ENCODE peak calls at places on chromosomes 6 and 20, in nine cellular contexts. One of them, this sample, is unnamed.

GRCh38 chr6:2940010-2940850 is 31.1 kb downstream of the SERPINB6 start:
- DNase-seq in K562: no peak
- DNase-seq in HepG2: peak; percentile 42
- DNase-seq in ovary: no peak
- DNase-seq in tibial nerve: no peak
- DNase-seq in esophagus squamous epithelium: no peak
- DNase-seq in stomach: peak; percentile 25
- DNase-seq in gastrocnemius medialis: no peak
- DNase-seq in uterus: no peak
- DNase-seq in this sample: no peak

GRCh38 chr6:40355532-40355931 is 231.6 kb downstream of the LRFN2 start:
- DNase-seq in uterus: no peak
- DNase-seq in HepG2: no peak
- DNase-seq in ovary: no peak
- DNase-seq in gastrocnemius medialis: no peak
- DNase-seq in K562: no peak
- DNase-seq in tibial nerve: no peak
- DNase-seq in stomach: no peak
- DNase-seq in esophagus squamous epithelium: no peak
- DNase-seq in this sample: peak; percentile 5

GRCh38 chr20:36093025-36093803 is 61.3 kb upstream of the EPB41L1 start:
- DNase-seq in stomach: peak; percentile 83
- DNase-seq in ovary: peak; percentile 72
- DNase-seq in esophagus squamous epithelium: peak; percentile 22
- DNase-seq in uterus: peak; percentile 29
- DNase-seq in gastrocnemius medialis: no peak
- DNase-seq in tibial nerve: peak; percentile 36
- DNase-seq in HepG2: no peak
- DNase-seq in K562: no peak
- DNase-seq in this sample: peak; percentile 83

GRCh38 chr6:151176941-151177760 is 62.6 kb upstream of the AKAP12 start:
- DNase-seq in HepG2: no peak
- DNase-seq in tibial nerve: no peak
- DNase-seq in ovary: no peak
- DNase-seq in uterus: no peak
- DNase-seq in gastrocnemius medialis: no peak
- DNase-seq in stomach: no peak
- DNase-seq in esophagus squamous epithelium: no peak
- DNase-seq in K562: no peak
- DNase-seq in this sample: no peak

GRCh38 chr6:122365775-122366403 is 33.6 kb upstream of the HSF2 start:
- DNase-seq in K562: peak; percentile 22
- DNase-seq in ovary: no peak
- DNase-seq in tibial nerve: no peak
- DNase-seq in gastrocnemius medialis: no peak
- DNase-seq in stomach: no peak
- DNase-seq in HepG2: peak; percentile 10
- DNase-seq in uterus: no peak
- DNase-seq in esophagus squamous epithelium: no peak
- DNase-seq in this sample: no peak

GRCh38 chr20:56788041-56788670 is 159.1 kb downstream of the TFAP2C start:
- DNase-seq in stomach: no peak
- DNase-seq in uterus: peak; percentile 73
- DNase-seq in HepG2: peak; percentile 94
- DNase-seq in ovary: no peak
- DNase-seq in esophagus squamous epithelium: no peak
- DNase-seq in K562: no peak
- DNase-seq in tibial nerve: no peak
- DNase-seq in gastrocnemius medialis: peak; percentile 23
- DNase-seq in this sample: no peak

GRCh38 chr20:47821481-47822100 is 36.3 kb upstream of the SULF2 start:
- DNase-seq in gastrocnemius medialis: no peak
- DNase-seq in stomach: no peak
- DNase-seq in esophagus squamous epithelium: no peak
- DNase-seq in tibial nerve: no peak
- DNase-seq in ovary: no peak
- DNase-seq in K562: no peak
- DNase-seq in uterus: no peak
- DNase-seq in HepG2: no peak
- DNase-seq in this sample: no peak

GRCh38 chr6:140784573-140784972 is 1348.2 kb upstream of the GJE1 start:
- DNase-seq in uterus: no peak
- DNase-seq in HepG2: no peak
- DNase-seq in ovary: no peak
- DNase-seq in tibial nerve: no peak
- DNase-seq in stomach: no peak
- DNase-seq in K562: no peak
- DNase-seq in esophagus squamous epithelium: no peak
- DNase-seq in gastrocnemius medialis: no peak
- DNase-seq in this sample: no peak

GRCh38 chr6:23180504-23181293 is 611.3 kb downstream of the HDGFL1 start:
- DNase-seq in tibial nerve: no peak
- DNase-seq in esophagus squamous epithelium: no peak
- DNase-seq in ovary: peak; percentile 59
- DNase-seq in K562: no peak
- DNase-seq in gastrocnemius medialis: no peak
- DNase-seq in HepG2: no peak
- DNase-seq in stomach: peak; percentile 53
- DNase-seq in uterus: peak; percentile 50
- DNase-seq in this sample: no peak

GRCh38 chr20:24751551-24751950 is 197.5 kb upstream of the CST7 start:
- DNase-seq in esophagus squamous epithelium: no peak
- DNase-seq in uterus: no peak
- DNase-seq in K562: no peak
- DNase-seq in HepG2: no peak
- DNase-seq in tibial nerve: no peak
- DNase-seq in stomach: no peak
- DNase-seq in gastrocnemius medialis: no peak
- DNase-seq in ovary: no peak
- DNase-seq in this sample: no peak

GRCh38 chr20:11153819-11154218 is 480.0 kb upstream of the JAG1 start:
- DNase-seq in K562: no peak
- DNase-seq in esophagus squamous epithelium: no peak
- DNase-seq in stomach: no peak
- DNase-seq in HepG2: no peak
- DNase-seq in uterus: no peak
- DNase-seq in ovary: no peak
- DNase-seq in tibial nerve: no peak
- DNase-seq in gastrocnemius medialis: no peak
- DNase-seq in this sample: no peak

GRCh38 chr6:26243742-26244141 is 121.3 kb upstream of the BTN3A2 start:
- DNase-seq in esophagus squamous epithelium: no peak
- DNase-seq in K562: no peak
- DNase-seq in ovary: no peak
- DNase-seq in HepG2: no peak
- DNase-seq in gastrocnemius medialis: no peak
- DNase-seq in uterus: no peak
- DNase-seq in stomach: no peak
- DNase-seq in tibial nerve: no peak
- DNase-seq in this sample: no peak

GRCh38 chr6:113361014-113361645 is 496.0 kb upstream of the MARCKS start:
- DNase-seq in stomach: no peak
- DNase-seq in gastrocnemius medialis: no peak
- DNase-seq in esophagus squamous epithelium: no peak
- DNase-seq in tibial nerve: no peak
- DNase-seq in K562: no peak
- DNase-seq in HepG2: peak; percentile 82
- DNase-seq in ovary: no peak
- DNase-seq in uterus: no peak
- DNase-seq in this sample: no peak

GRCh38 chr6:149961728-149962425 is 1.9 kb upstream of the ULBP1 start:
- DNase-seq in esophagus squamous epithelium: no peak
- DNase-seq in ovary: no peak
- DNase-seq in uterus: no peak
- DNase-seq in K562: no peak
- DNase-seq in HepG2: no peak
- DNase-seq in gastrocnemius medialis: no peak
- DNase-seq in tibial nerve: no peak
- DNase-seq in stomach: no peak
- DNase-seq in this sample: no peak

GRCh38 chr6:93194480-93194879 is 224.9 kb downstream of the EPHA7 start:
- DNase-seq in HepG2: no peak
- DNase-seq in tibial nerve: no peak
- DNase-seq in uterus: no peak
- DNase-seq in gastrocnemius medialis: no peak
- DNase-seq in esophagus squamous epithelium: no peak
- DNase-seq in K562: no peak
- DNase-seq in ovary: no peak
- DNase-seq in stomach: no peak
- DNase-seq in this sample: no peak

GRCh38 chr6:26268659-26269402 is 96.2 kb upstream of the BTN3A2 start:
- DNase-seq in tibial nerve: no peak
- DNase-seq in uterus: no peak
- DNase-seq in esophagus squamous epithelium: no peak
- DNase-seq in HepG2: peak; percentile 22
- DNase-seq in ovary: no peak
- DNase-seq in gastrocnemius medialis: no peak
- DNase-seq in K562: no peak
- DNase-seq in stomach: no peak
- DNase-seq in this sample: no peak

GRCh38 chr6:129102741-129103140 is 219.8 kb downstream of the LAMA2 start:
- DNase-seq in ovary: peak; percentile 39
- DNase-seq in stomach: no peak
- DNase-seq in HepG2: no peak
- DNase-seq in uterus: peak; percentile 66
- DNase-seq in gastrocnemius medialis: peak; percentile 21
- DNase-seq in K562: no peak
- DNase-seq in esophagus squamous epithelium: no peak
- DNase-seq in tibial nerve: no peak
- DNase-seq in this sample: no peak

GRCh38 chr6:129105793-129106192 is 222.9 kb downstream of the LAMA2 start:
- DNase-seq in tibial nerve: no peak
- DNase-seq in HepG2: no peak
- DNase-seq in stomach: no peak
- DNase-seq in uterus: no peak
- DNase-seq in esophagus squamous epithelium: no peak
- DNase-seq in gastrocnemius medialis: no peak
- DNase-seq in ovary: no peak
- DNase-seq in K562: no peak
- DNase-seq in this sample: no peak

GRCh38 chr6:129105035-129105434 is 222.1 kb downstream of the LAMA2 start:
- DNase-seq in ovary: no peak
- DNase-seq in HepG2: no peak
- DNase-seq in gastrocnemius medialis: no peak
- DNase-seq in K562: no peak
- DNase-seq in stomach: no peak
- DNase-seq in esophagus squamous epithelium: no peak
- DNase-seq in uterus: no peak
- DNase-seq in tibial nerve: no peak
- DNase-seq in this sample: no peak

GRCh38 chr6:129104131-129104530 is 221.2 kb downstream of the LAMA2 start:
- DNase-seq in esophagus squamous epithelium: no peak
- DNase-seq in stomach: no peak
- DNase-seq in HepG2: no peak
- DNase-seq in ovary: no peak
- DNase-seq in uterus: no peak
- DNase-seq in tibial nerve: no peak
- DNase-seq in K562: no peak
- DNase-seq in gastrocnemius medialis: no peak
- DNase-seq in this sample: no peak

GRCh38 chr6:129104560-129104959 is 221.6 kb downstream of the LAMA2 start:
- DNase-seq in uterus: no peak
- DNase-seq in K562: no peak
- DNase-seq in HepG2: no peak
- DNase-seq in esophagus squamous epithelium: no peak
- DNase-seq in gastrocnemius medialis: no peak
- DNase-seq in stomach: no peak
- DNase-seq in ovary: no peak
- DNase-seq in tibial nerve: no peak
- DNase-seq in this sample: no peak
- H3K4me1 ChIP-seq in uterus: no peaks in the 10 kb centered on the region
- H3K4me1 ChIP-seq in K562: no peaks in the 10 kb centered on the region
- H3K4me1 ChIP-seq in HepG2: no peaks in the 10 kb centered on the region
- H3K4me1 ChIP-seq in esophagus squamous epithelium: no peaks in the 10 kb centered on the region
- H3K4me1 ChIP-seq in gastrocnemius medialis: peaks cover 19% of the 10 kb centered on the region
- H3K4me1 ChIP-seq in stomach: peaks cover 13% of the 10 kb centered on the region
- H3K4me1 ChIP-seq in ovary: peaks cover 5% of the 10 kb centered on the region
- H3K4me1 ChIP-seq in tibial nerve: no peaks in the 10 kb centered on the region
- H3K4me1 ChIP-seq in this sample: peaks cover 4% of the 10 kb centered on the region

DNA sequence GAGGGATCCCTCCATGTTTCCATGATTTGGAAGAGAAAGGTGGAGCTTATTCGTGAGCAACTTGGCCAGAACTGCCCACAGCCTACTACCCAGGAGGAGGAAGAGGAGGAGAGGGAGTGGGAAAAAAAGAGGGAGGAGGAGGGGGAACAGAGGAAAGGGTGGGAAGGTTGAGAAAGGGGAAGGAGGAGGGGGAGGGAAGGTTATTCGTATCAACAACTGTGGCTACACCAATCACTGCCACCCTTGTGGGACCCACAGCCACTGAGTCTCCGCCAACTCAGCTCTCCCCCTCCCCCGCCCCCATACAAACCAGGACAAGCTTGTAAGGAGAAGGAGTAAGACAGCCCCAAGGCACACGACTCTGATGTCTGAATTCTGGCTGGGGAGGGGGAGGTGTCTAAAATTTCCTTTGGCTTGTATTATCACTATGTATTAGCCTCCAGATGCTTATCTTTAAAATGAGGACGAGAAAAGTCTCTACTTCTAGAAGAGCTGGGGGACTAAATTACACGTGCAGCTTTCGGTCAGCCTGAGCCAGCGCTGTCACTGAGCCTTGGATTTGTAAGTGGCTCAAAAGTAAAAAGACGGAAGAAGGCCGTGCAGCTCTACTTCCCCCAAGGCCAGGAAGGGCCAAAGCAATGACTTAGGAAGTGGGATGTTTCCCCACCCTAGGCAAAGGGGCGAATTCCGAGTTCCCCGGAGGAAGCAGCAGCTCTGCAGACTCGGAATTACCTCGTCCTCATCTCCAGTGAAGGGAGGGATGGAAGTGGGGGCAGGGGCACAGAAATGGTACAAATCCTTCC is 1.0 kb downstream of the FKBP1A start:
- DNase-seq in HepG2: no peak
- DNase-seq in gastrocnemius medialis: no peak
- DNase-seq in uterus: no peak
- DNase-seq in ovary: peak; percentile 40
- DNase-seq in esophagus squamous epithelium: no peak
- DNase-seq in K562: peak; percentile 46
- DNase-seq in tibial nerve: no peak
- DNase-seq in stomach: no peak
- DNase-seq in this sample: no peak
- TF ChIP-seq POLR2A in HepG2: no peak
- TF ChIP-seq POLR2A in gastrocnemius medialis: no peak
- TF ChIP-seq POLR2A in uterus: no peak
- TF ChIP-seq POLR2A in ovary: no peak
- TF ChIP-seq POLR2A in esophagus squamous epithelium: no peak
- TF ChIP-seq POLR2A in K562: no peak
- TF ChIP-seq POLR2A in tibial nerve: no peak
- TF ChIP-seq POLR2A in stomach: no peak
- TF ChIP-seq POLR2A in this sample: no peak

GRCh38 chr20:44966030-44966961 is at the start of gene STK4:
- DNase-seq in ovary: peak; percentile 96
- DNase-seq in tibial nerve: peak; percentile 85
- DNase-seq in stomach: peak; percentile 95
- DNase-seq in K562: peak; percentile 97
- DNase-seq in HepG2: peak; percentile 96
- DNase-seq in gastrocnemius medialis: peak; percentile 71
- DNase-seq in uterus: peak; percentile 90
- DNase-seq in esophagus squamous epithelium: peak; percentile 70
- DNase-seq in this sample: peak; percentile 95
- H3K4me1 ChIP-seq in ovary: peaks cover 7% of the 10 kb centered on the region
- H3K4me1 ChIP-seq in tibial nerve: no peaks in the 10 kb centered on the region
- H3K4me1 ChIP-seq in stomach: peaks cover 46% of the 10 kb centered on the region
- H3K4me1 ChIP-seq in K562: peaks cover 53% of the 10 kb centered on the region
- H3K4me1 ChIP-seq in HepG2: peaks cover 68% of the 10 kb centered on the region
- H3K4me1 ChIP-seq in gastrocnemius medialis: peaks cover 15% of the 10 kb centered on the region
- H3K4me1 ChIP-seq in uterus: no peaks in the 10 kb centered on the region
- H3K4me1 ChIP-seq in esophagus squamous epithelium: peaks cover 55% of the 10 kb centered on the region
- H3K4me1 ChIP-seq in this sample: peaks cover 28% of the 10 kb centered on the region

GRCh38 chr20:49568491-49569151 is 684 bp upstream of the PTGIS start:
- DNase-seq in HepG2: no peak
- DNase-seq in uterus: peak; percentile 84
- DNase-seq in stomach: peak; percentile 17
- DNase-seq in esophagus squamous epithelium: no peak
- DNase-seq in K562: no peak
- DNase-seq in gastrocnemius medialis: no peak
- DNase-seq in ovary: peak; percentile 66
- DNase-seq in tibial nerve: no peak
- DNase-seq in this sample: peak; percentile 64
- TF ChIP-seq POLR2A in HepG2: no peak
- TF ChIP-seq POLR2A in uterus: no peak
- TF ChIP-seq POLR2A in stomach: no peak
- TF ChIP-seq POLR2A in esophagus squamous epithelium: no peak
- TF ChIP-seq POLR2A in K562: no peak
- TF ChIP-seq POLR2A in gastrocnemius medialis: no peak
- TF ChIP-seq POLR2A in ovary: no peak
- TF ChIP-seq POLR2A in tibial nerve: no peak
- TF ChIP-seq POLR2A in this sample: no peak

This sample was measured in suprapubic skin.